ENCODE peak calls at places on chromosomes 12 and 14, in four cellular contexts. P, G, L and E are unnamed samples.

GRCh38 chr12:106188249-106188648 is 49.5 kb upstream of the NUAK1 start:
- DNase-seq in G (no peak), P (no peak), L (no peak), E (no peak)

GRCh38 chr12:132280436-132280835 is 49.0 kb downstream of the GALNT9 start:
- DNase-seq in G (no peak), L (no peak), P (no peak), E (no peak)

GRCh38 chr14:99686557-99687283 is 2.6 kb downstream of the CYP46A1 start:
- DNase-seq in G (no peak), P (no peak), L (no peak), E (peak)

GRCh38 chr14:32932921-32933622 is 5.6 kb upstream of the NPAS3 start:
- DNase-seq in P (no peak), G (no peak), L (no peak), E (no peak)

GRCh38 chr12:131831635-131832041 is 3.4 kb downstream of the MMP17 start:
- DNase-seq in L (peak), P (no peak), G (no peak), E (no peak)

GRCh38 chr12:26135010-26135420 is 10.2 kb upstream of the BHLHE41 start:
- DNase-seq in L (peak), G (no peak), P (no peak), E (no peak)

GRCh38 chr12:70971395-70971794 is 50.9 kb upstream of the PTPRR start:
- DNase-seq in G (no peak), P (no peak), L (peak), E (no peak)

GRCh38 chr12:19648173-19648572 is 208.9 kb downstream of the AEBP2 start:
- DNase-seq in L (no peak), G (no peak), P (no peak), E (no peak)

GRCh38 chr12:122203301-122203967 is at the start of gene B3GNT4:
- DNase-seq in P (peak), G (peak), L (peak), E (no peak)

GRCh38 chr14:22579218-22579617 is 9.8 kb downstream of the DAD1 start:
- DNase-seq in G (no peak), L (no peak), P (no peak), E (no peak)

GRCh38 chr12:108181095-108181454 is 52.0 kb downstream of the WSCD2 start:
- DNase-seq in P (no peak), L (no peak), G (no peak), E (no peak)
- TF ChIP-seq EZH2phosphoT487 in P (no peak), L (no peak), G (no peak), E (no peak)

DNA sequence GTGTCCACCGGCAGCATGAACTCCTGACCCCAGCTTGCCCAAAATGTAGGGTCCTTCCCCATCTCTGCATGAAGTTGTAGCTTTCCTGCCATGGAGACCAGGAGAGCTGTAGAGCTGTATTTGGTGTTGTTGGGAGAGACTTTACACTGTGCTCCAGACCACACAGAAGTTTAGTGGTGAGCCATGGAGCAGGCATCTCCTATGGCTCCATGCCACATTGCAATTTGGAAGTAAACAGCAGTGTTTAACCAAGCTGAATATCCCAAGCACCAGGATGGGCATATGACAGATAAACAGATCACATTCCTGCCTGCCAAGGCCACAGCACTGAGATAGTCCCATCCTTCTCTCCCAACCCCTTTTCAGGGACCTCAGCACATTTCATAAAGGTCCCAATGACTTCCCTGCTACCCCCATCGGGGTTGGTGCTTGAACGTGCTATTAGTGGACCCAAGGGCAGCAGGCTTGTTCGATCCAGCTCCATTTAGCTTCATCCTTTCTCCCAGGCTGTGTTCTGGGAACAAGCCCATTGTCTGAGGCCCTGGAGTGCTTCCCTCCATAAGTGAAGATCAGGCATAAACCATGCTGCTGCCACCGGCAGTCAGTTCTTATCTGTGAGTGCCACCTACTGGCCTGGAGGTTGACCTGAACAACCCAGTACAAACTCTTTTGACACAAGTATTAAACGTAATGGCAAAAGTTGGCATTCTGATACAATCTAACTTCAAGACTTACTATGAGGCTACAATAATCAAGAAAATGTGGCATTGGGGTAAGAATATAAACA is 172.3 kb upstream of the ATXN7L3B start:
- DNase-seq in L (peak), G (peak), P (no peak), E (peak)
- TF ChIP-seq EZH2phosphoT487 in L (no peak), G (no peak), P (no peak), E (no peak)

DNA sequence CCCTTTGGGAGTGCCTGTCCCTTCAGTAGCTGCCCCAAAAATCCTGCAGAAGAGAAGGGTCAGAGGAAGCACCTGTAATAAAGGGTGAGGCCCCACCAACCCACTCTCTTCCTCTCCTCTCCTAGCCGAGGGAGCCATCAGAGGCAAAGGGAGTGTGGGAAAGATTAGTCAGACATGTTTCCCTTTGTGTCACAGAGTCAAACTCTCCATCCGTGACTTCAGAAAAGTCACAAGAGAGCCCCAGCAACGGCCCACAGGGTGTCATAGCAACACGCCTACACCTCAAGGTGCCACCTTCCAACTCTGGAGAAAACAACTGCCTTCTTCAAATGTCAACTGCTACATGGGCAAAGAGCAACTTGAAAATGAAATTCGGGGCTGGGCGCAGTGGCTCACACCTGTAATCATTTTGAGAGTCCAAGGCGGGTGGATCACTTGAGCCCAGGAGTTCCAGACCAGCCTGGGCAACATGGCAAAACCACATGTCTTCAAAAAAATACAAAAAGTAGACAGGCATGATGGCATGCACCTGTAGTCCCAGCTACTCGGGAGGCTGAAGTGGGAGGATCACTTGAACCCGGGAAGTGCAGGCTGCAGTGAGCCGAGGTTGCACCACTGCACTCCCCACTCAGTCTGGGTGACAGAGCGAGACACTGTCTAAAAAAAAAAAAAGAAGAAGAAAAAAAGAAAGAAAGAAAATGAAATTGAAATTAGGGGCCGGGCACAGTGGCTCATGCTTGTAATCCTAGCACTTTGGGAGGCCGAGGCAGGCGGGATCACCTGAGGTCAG is 17.7 kb upstream of the CD27 start:
- DNase-seq in L (no peak), P (no peak), G (peak), E (peak)
- TF ChIP-seq EZH2phosphoT487 in L (no peak), P (no peak), G (no peak), E (no peak)

DNA sequence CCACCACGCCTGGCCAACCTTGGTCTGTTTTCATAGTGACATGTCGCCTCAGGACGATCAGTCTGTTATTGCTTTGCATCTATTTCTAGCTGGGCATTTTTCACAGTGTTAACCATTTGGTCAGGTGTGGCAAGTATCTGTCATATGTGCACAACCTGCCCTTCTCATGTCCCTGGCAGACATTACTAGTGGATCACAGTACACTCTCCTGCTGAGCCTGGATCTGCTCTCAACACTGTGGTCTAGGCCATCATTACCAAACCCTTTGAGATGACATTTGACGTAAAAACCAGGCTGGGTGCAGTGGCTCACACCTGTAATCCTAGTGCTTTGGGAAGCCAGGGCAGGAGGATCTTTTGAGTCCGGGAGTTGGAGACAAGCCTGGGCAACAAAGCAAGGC is 29.4 kb upstream of the NOS1 start:
- DNase-seq in L (no peak), G (no peak), P (no peak), E (no peak)
- TF ChIP-seq EZH2phosphoT487 in L (no peak), G (no peak), P (no peak), E (no peak)

GRCh38 chr12:1279050-1279449 is 288.0 kb downstream of the ERC1 start:
- DNase-seq in P (no peak), L (peak), G (no peak), E (no peak)
- TF ChIP-seq EZH2phosphoT487 in P (no peak), L (no peak), G (no peak), E (no peak)

GRCh38 chr12:46303039-46303666 is 34.3 kb upstream of the SLC38A1 start:
- DNase-seq in P (peak), L (peak), G (peak), E (peak)
- TF ChIP-seq EZH2phosphoT487 in P (no peak), L (no peak), G (no peak), E (no peak)

GRCh38 chr12:88600272-88600671 is 20.0 kb upstream of the KITLG start:
- DNase-seq in G (no peak), P (no peak), L (peak), E (no peak)
- TF ChIP-seq EZH2phosphoT487 in G (no peak), P (no peak), L (no peak), E (no peak)